ENCODE peak calls at places on chromosomes 6 and 20, in four cellular contexts. R is retinal pigment epithelial cell, V is fibroblast of the aortic adventitia, H is ovary. C is an unnamed sample.
A peak's percentile ranks its signal among the peaks of the same experiment; 100 is the strongest.

GRCh38 chr6:3522561-3523287 is 65.9 kb upstream of the SLC22A23 start:
- DNase-seq in R (no peak), V (peak; percentile 65), H (no peak), C (no peak)

GRCh38 chr20:44805991-44806729 is 4.2 kb downstream of the RIMS4 start:
- DNase-seq in R (no peak), V (peak; percentile 94), H (peak; percentile 65), C (no peak)

GRCh38 chr6:47162231-47162630 is 120.1 kb upstream of the ADGRF1 start:
- DNase-seq in R (no peak), V (no peak), H (no peak), C (no peak)

GRCh38 chr6:100116409-100117194 is 122.6 kb upstream of the MCHR2 start:
- DNase-seq in R (peak; percentile 52), V (peak; percentile 87), H (no peak), C (no peak)

GRCh38 chr6:106973841-106974336 is 640 bp downstream of the CD24 start:
- DNase-seq in R (no peak), V (no peak), H (no peak), C (no peak)

GRCh38 chr6:142138876-142139275 is 6.2 kb downstream of the GJE1 start:
- DNase-seq in R (no peak), V (no peak), H (no peak), C (no peak)

GRCh38 chr6:49326337-49326736 is 136.7 kb downstream of the MMUT start:
- DNase-seq in R (peak; percentile 70), V (peak; percentile 86), H (no peak), C (no peak)

GRCh38 chr20:588476-588875 is 21.6 kb downstream of the TCF15 start:
- DNase-seq in R (no peak), V (no peak), H (no peak), C (no peak)

GRCh38 chr6:148379481-148379880 is 36.8 kb downstream of the SASH1 start:
- DNase-seq in R (no peak), V (no peak), H (no peak), C (no peak)

GRCh38 chr6:95593025-95593424 is 15.7 kb downstream of the MANEA start:
- DNase-seq in R (no peak), V (peak; percentile 14), H (no peak), C (no peak)

GRCh38 chr6:16504608-16505007 is 256.7 kb downstream of the ATXN1 start:
- DNase-seq in R (no peak), V (no peak), H (no peak), C (no peak)

GRCh38 chr20:18004389-18005031 is 35.7 kb downstream of the MGME1 start:
- DNase-seq in R (no peak), V (peak; percentile 16), H (no peak), C (no peak)

GRCh38 chr20:31811198-31811597 is 8.0 kb upstream of the MYLK2 start:
- DNase-seq in R (no peak), V (no peak), H (no peak), C (no peak)

GRCh38 chr20:17859616-17860232 is 108.9 kb downstream of the SNX5 start:
- DNase-seq in R (no peak), V (no peak), H (no peak), C (no peak)

GRCh38 chr6:74654296-74654695 is 551.6 kb downstream of the COL12A1 start:
- DNase-seq in R (no peak), V (no peak), H (no peak), C (no peak)

GRCh38 chr6:2961971-2962370 is 9.4 kb downstream of the SERPINB6 start:
- DNase-seq in R (no peak), V (no peak), H (no peak), C (no peak)

GRCh38 chr20:49482621-49483017 is at the start of gene KCNB1:
- DNase-seq in R (no peak), V (peak; percentile 58), H (peak; percentile 87), C (no peak)

GRCh38 chr6:2770171-2770570 is 5.0 kb downstream of the WRNIP1 start:
- DNase-seq in R (no peak), V (no peak), H (no peak), C (no peak)

GRCh38 chr6:105317607-105318533 is 85.0 kb downstream of the PREP start:
- DNase-seq in R (no peak), V (no peak), H (no peak), C (no peak)

GRCh38 chr20:3088031-3088430 is 3.5 kb upstream of the AVP start:
- DNase-seq in R (no peak), V (no peak), H (no peak), C (no peak)

GRCh38 chr20:49245921-49246740 is 26.9 kb downstream of the DDX27 start:
- DNase-seq in R (no peak), V (peak; percentile 69), H (no peak), C (peak; percentile 17)

GRCh38 chr20:14700641-14700965 is 363.2 kb upstream of the FLRT3 start:
- DNase-seq in R (peak; percentile 40), V (peak; percentile 39), H (no peak), C (no peak)

GRCh38 chr6:156190270-156190669 is 586.9 kb upstream of the ARID1B start:
- DNase-seq in R (no peak), V (no peak), H (no peak), C (no peak)

GRCh38 chr20:54345301-54345724 is 130.1 kb upstream of the DOK5 start:
- DNase-seq in R (peak; percentile 84), V (peak; percentile 89), H (no peak), C (no peak)

GRCh38 chr6:137370871-137371633 is 123.1 kb downstream of the OLIG3 start:
- DNase-seq in R (no peak), V (no peak), H (no peak), C (no peak)
- TF ChIP-seq CTCF in R (no peak), V (no peak), H (no peak), C (peak; percentile 20)

GRCh38 chr6:30323806-30324205 is 2.9 kb upstream of the TRIM39 start:
- DNase-seq in R (no peak), V (no peak), H (no peak), C (no peak)
- TF ChIP-seq CTCF in R (no peak), V (no peak), H (no peak), C (no peak)

GRCh38 chr6:157462956-157463742 is 82.2 kb downstream of the ZDHHC14 start:
- DNase-seq in R (no peak), V (no peak), H (no peak), C (no peak)

GRCh38 chr6:157460182-157460999 is 79.4 kb downstream of the ZDHHC14 start:
- DNase-seq in R (no peak), V (peak; percentile 4), H (no peak), C (no peak)

GRCh38 chr6:157457787-157458186 is 76.8 kb downstream of the ZDHHC14 start:
- DNase-seq in R (no peak), V (no peak), H (no peak), C (no peak)

GRCh38 chr6:157459327-157459726 is 78.3 kb downstream of the ZDHHC14 start:
- DNase-seq in R (no peak), V (no peak), H (no peak), C (no peak)

DNA sequence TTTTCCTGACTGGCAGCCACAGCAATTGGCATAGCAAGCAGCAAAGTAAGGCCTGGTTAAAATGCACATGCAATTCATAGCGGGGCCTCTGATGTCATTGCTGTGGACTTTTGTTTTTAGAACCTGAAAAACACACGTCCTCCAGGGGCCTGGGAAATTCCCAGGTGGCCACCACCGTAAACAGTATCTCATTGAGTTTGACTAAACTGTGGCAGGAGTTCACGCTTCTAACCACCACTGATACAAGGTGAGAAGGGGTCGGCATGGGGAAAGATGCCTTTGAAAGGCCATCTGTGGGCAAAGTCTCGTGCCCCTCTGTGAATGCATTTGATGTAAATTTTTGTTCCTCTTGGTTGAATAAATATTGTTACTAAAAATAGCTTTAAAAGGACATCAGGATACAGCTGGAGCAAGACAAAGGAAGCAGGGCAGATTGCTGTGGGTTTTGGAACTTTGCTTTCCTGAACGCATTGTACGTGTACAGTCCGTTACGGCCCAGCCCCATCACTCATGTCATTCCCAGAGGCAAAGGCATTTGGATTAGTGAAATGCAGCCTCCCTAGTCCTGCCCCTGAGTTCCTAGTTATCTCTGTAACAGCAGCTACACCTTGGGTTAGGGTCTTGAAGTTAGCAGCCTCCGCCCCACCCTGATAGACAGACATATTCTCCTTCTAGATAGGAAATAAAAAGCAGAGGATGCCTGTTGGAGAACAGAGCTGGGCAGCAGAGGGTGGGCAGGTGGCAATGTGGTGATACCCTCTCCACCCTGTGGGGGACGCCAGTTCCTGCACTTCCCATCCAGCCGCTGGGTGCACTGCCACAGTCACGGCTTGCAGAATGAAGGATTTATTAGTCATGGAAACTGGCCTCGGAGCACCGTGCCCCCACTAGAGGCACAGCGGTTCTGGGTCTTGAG is 80.3 kb downstream of the ZDHHC14 start:
- DNase-seq in R (no peak), V (no peak), H (no peak), C (no peak)
- TF ChIP-seq CTCF in R (no peak), V (no peak), H (no peak), C (peak; percentile 20)

GRCh38 chr6:111032493-111033140 is 50.8 kb downstream of the RPF2 start:
- DNase-seq in R (no peak), V (peak; percentile 80), H (no peak), C (no peak)

GRCh38 chr6:111031151-111031550 is 49.3 kb downstream of the RPF2 start:
- DNase-seq in R (no peak), V (no peak), H (no peak), C (no peak)

GRCh38 chr6:111024661-111025060 is 42.8 kb downstream of the RPF2 start:
- DNase-seq in R (no peak), V (peak; percentile 42), H (no peak), C (no peak)

GRCh38 chr6:111030008-111031006 is 48.5 kb downstream of the RPF2 start:
- DNase-seq in R (no peak), V (peak; percentile 40), H (no peak), C (no peak)

GRCh38 chr6:111027219-111027618 is 45.4 kb downstream of the RPF2 start:
- DNase-seq in R (no peak), V (no peak), H (no peak), C (no peak)
- TF ChIP-seq CTCF in R (peak; percentile 10), V (no peak), H (no peak), C (peak; percentile 41)

DNA sequence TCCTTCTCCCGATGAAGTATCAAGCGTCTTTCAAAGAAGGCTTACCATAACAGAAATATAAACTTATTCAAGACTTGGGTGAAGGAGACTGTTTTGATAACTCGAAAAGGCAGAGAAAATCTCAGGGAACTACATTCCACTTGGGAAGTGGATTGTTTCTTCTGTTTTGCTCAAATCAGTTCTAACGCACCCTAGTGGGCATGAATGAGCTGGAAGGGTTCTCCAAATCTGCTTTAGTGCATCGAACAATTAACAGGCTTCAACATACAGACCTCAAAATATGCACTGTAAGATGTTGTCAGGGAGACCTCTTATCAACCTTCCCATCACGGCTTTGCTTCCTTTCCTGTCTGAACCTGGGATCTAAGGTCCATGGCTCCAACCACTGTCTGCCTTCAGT is 392.5 kb downstream of the CD83 start:
- DNase-seq in R (no peak), V (no peak), H (no peak), C (no peak)
- TF ChIP-seq CTCF in R (no peak), V (no peak), H (no peak), C (peak; percentile 24)